ENCODE peak calls at places on chromosomes 5 and 9, in five cellular contexts. O, L, G, U and N are unnamed samples.

GRCh38 chr9:114413909-114414308 is 26.1 kb upstream of the AKNA start:
- DNase-seq in G (no peak), O (no peak), U (no peak), L (peak; percentile 44), N (no peak)

GRCh38 chr5:160188151-160188967 is 40.9 kb upstream of the FABP6 start:
- DNase-seq in O (no peak), G (no peak), L (peak; percentile 53), U (no peak), N (no peak)

GRCh38 chr5:139388198-139388821 is 1.4 kb downstream of the MZB1 start:
- DNase-seq in U (no peak), G (no peak), O (no peak), L (no peak), N (no peak)

GRCh38 chr5:134554319-134555222 is 29.1 kb downstream of the JADE2 start:
- DNase-seq in O (no peak), G (no peak), L (peak; percentile 73), U (peak; percentile 42), N (no peak)

GRCh38 chr9:87180846-87181245 is 233.5 kb upstream of the GAS1 start:
- DNase-seq in U (no peak), O (no peak), L (no peak), G (no peak), N (no peak)

GRCh38 chr9:21681641-21682040 is 120.8 kb upstream of the MTAP start:
- DNase-seq in U (no peak), O (no peak), G (no peak), L (no peak), N (no peak)

GRCh38 chr9:108434502-108434901 is 421.3 kb downstream of the ACTL7B start:
- DNase-seq in U (no peak), G (no peak), L (no peak), O (no peak), N (no peak)

GRCh38 chr9:4741365-4742031 is 496 bp upstream of the AK3 start:
- DNase-seq in O (no peak), G (peak; percentile 14), L (peak; percentile 26), U (no peak), N (no peak)

GRCh38 chr5:60248900-60249299 is 355.4 kb upstream of the PDE4D start:
- DNase-seq in O (no peak), U (no peak), G (no peak), L (peak; percentile 8), N (no peak)

GRCh38 chr9:128818839-128819715 is 777 bp downstream of the ENDOG start:
- DNase-seq in G (peak; percentile 48), L (peak; percentile 55), U (no peak), O (peak; percentile 28), N (no peak)

GRCh38 chr9:72947987-72948465 is 4.8 kb downstream of the ALDH1A1 start:
- DNase-seq in G (no peak), L (no peak), U (no peak), O (no peak), N (no peak)

GRCh38 chr5:35900997-35901396 is 37.4 kb downstream of the CAPSL start:
- DNase-seq in G (no peak), L (no peak), U (no peak), O (no peak), N (no peak)

GRCh38 chr5:34957857-34958690 is 28.7 kb downstream of the DNAJC21 start:
- DNase-seq in U (no peak), O (no peak), L (peak; percentile 54), G (no peak), N (no peak)

GRCh38 chr5:82168294-82168693 is 109.9 kb downstream of the RPS23 start:
- DNase-seq in O (no peak), G (no peak), L (no peak), U (no peak), N (no peak)

GRCh38 chr5:54886866-54887265 is 98.5 kb downstream of the ESM1 start:
- DNase-seq in L (no peak), O (no peak), U (no peak), G (no peak), N (no peak)

GRCh38 chr9:14941487-14941886 is 31.3 kb upstream of the FREM1 start:
- DNase-seq in U (no peak), G (no peak), O (no peak), L (no peak), N (no peak)

GRCh38 chr9:99259231-99259918 is 37.3 kb downstream of the SEC61B start:
- DNase-seq in G (peak; percentile 41), O (peak; percentile 30), U (peak; percentile 15), L (peak; percentile 32), N (no peak)

GRCh38 chr5:54742417-54742889 is 224.9 kb downstream of the SNX18 start:
- DNase-seq in G (no peak), L (no peak), O (no peak), U (no peak), N (no peak)

GRCh38 chr5:58022055-58022454 is 437.8 kb downstream of the PLK2 start:
- DNase-seq in O (no peak), G (no peak), L (no peak), U (no peak), N (no peak)

GRCh38 chr5:139611703-139612584 is 36.2 kb upstream of the CXXC5 start:
- DNase-seq in U (no peak), G (no peak), L (no peak), O (no peak), N (no peak)

GRCh38 chr5:71932649-71933338 is 174.5 kb upstream of the MAP1B start:
- DNase-seq in O (no peak), U (no peak), G (no peak), L (no peak), N (no peak)

GRCh38 chr9:20551236-20551635 is 71.1 kb downstream of the MLLT3 start:
- DNase-seq in G (no peak), L (no peak), O (no peak), U (no peak), N (no peak)

GRCh38 chr9:110283736-110284135 is 27.4 kb upstream of the TXN start:
- DNase-seq in U (no peak), L (no peak), G (no peak), O (no peak), N (no peak)